ENCODE peak calls at places on chromosomes 13 and 19, in eight cellular contexts. W, L, F, X, T, A, J and P are unnamed samples. For H3K9me3, the result is how much of the 10 kb centered on the place peaks cover.

GRCh38 chr19:52492201-52492960 is 35.1 kb upstream of the ZNF808 start:
- DNase-seq in X (no peak), J (no peak), L (no peak), A (no peak), F (no peak), T (no peak), W (peak), P (no peak)

GRCh38 chr13:109816112-109816978 is 30.0 kb upstream of the IRS2 start:
- DNase-seq in T (no peak), X (no peak), A (peak), L (no peak), J (no peak), F (no peak), W (no peak), P (peak)

GRCh38 chr19:40403262-40403984 is 9.8 kb downstream of the PRX start:
- DNase-seq in F (peak), J (peak), X (peak), W (peak), L (peak), T (peak), A (peak), P (peak)

GRCh38 chr13:25420161-25420560 is 48.4 kb downstream of the ATP8A2 start:
- DNase-seq in A (no peak), F (no peak), L (no peak), W (no peak), T (no peak), J (no peak), X (no peak), P (no peak)

GRCh38 chr19:35792888-35793287 is 17.5 kb downstream of the ARHGAP33 start:
- DNase-seq in A (no peak), L (no peak), W (no peak), X (no peak), J (no peak), F (no peak), T (no peak), P (no peak)

GRCh38 chr13:60260440-60260839 is 96.7 kb upstream of the DIAPH3 start:
- DNase-seq in A (no peak), W (no peak), L (no peak), J (no peak), F (no peak), T (no peak), X (no peak), P (no peak)

GRCh38 chr13:48660356-48661076 is 6.8 kb downstream of the CYSLTR2 start:
- DNase-seq in W (peak), T (no peak), L (no peak), J (no peak), X (no peak), F (no peak), A (no peak), P (no peak)

GRCh38 chr19:6838062-6838655 is 49.2 kb upstream of the ADGRE1 start:
- DNase-seq in F (no peak), W (no peak), T (no peak), A (no peak), X (no peak), J (no peak), L (no peak), P (no peak)

GRCh38 chr13:104694397-104694796 is 1628.2 kb upstream of the SLC10A2 start:
- DNase-seq in X (no peak), F (no peak), A (no peak), W (no peak), L (no peak), T (peak), J (no peak), P (no peak)

GRCh38 chr19:5926641-5927438 is 12.8 kb downstream of the CAPS start:
- DNase-seq in A (no peak), X (no peak), T (peak), L (no peak), J (peak), W (no peak), F (no peak), P (no peak)

GRCh38 chr19:10418281-10419199 is 1.8 kb upstream of the PDE4A start:
- DNase-seq in W (peak), A (no peak), L (no peak), J (no peak), X (no peak), F (peak), T (peak), P (peak)

GRCh38 chr13:79901336-79901735 is 420.4 kb downstream of the NDFIP2 start:
- DNase-seq in L (no peak), T (peak), J (no peak), A (no peak), W (no peak), F (no peak), X (no peak), P (no peak)

GRCh38 chr13:21884965-21885567 is 214.2 kb downstream of the FGF9 start:
- DNase-seq in L (no peak), A (no peak), F (no peak), T (no peak), J (no peak), W (peak), X (no peak), P (no peak)

GRCh38 chr19:17332677-17333581 is 1.7 kb downstream of the ANO8 start:
- DNase-seq in L (peak), J (no peak), F (peak), A (peak), W (peak), T (peak), X (no peak), P (peak)

GRCh38 chr19:54218960-54219661 is 3.7 kb downstream of the LILRB3 start:
- DNase-seq in T (no peak), W (no peak), F (no peak), A (no peak), J (no peak), X (no peak), L (peak), P (no peak)

GRCh38 chr13:34734932-34735331 is 207.1 kb upstream of the NBEA start:
- DNase-seq in A (no peak), J (no peak), F (no peak), L (no peak), W (no peak), X (no peak), T (no peak), P (no peak)

GRCh38 chr19:48867119-48867921 is 1.1 kb downstream of the PLEKHA4 start:
- DNase-seq in X (no peak), T (peak), L (no peak), A (peak), W (no peak), J (no peak), F (no peak), P (no peak)

GRCh38 chr13:48233886-48234488 is 981 bp downstream of the ITM2B start:
- DNase-seq in J (no peak), X (no peak), L (no peak), F (peak), T (peak), W (no peak), A (peak), P (no peak)

GRCh38 chr13:27920677-27921420 is 1.0 kb downstream of the PDX1 start:
- DNase-seq in J (no peak), X (no peak), L (no peak), A (peak), F (no peak), T (peak), W (peak), P (peak)

GRCh38 chr19:53873451-53874383 is 6.0 kb downstream of the MYADM start:
- DNase-seq in A (no peak), X (no peak), T (no peak), F (no peak), W (no peak), L (peak), J (no peak), P (no peak)

GRCh38 chr19:46299004-46299509 is 2.2 kb downstream of the HIF3A start:
- DNase-seq in J (peak), T (peak), F (peak), X (no peak), L (peak), W (peak), A (peak), P (peak)

GRCh38 chr19:30046522-30046921 is 104.5 kb downstream of the URI1 start:
- DNase-seq in F (peak), W (no peak), A (no peak), J (no peak), T (no peak), L (no peak), X (no peak), P (no peak)

GRCh38 chr19:47274071-47274890 is at the start of gene INAFM1:
- DNase-seq in A (peak), W (peak), J (peak), F (peak), T (peak), L (peak), X (peak), P (peak)

GRCh38 chr19:33795370-33796163 is 1.1 kb upstream of the KCTD15 start:
- DNase-seq in J (peak), L (peak), W (peak), A (peak), T (peak), F (peak), X (no peak), P (peak)

GRCh38 chr19:32040246-32040645 is 305.2 kb upstream of the ZNF507 start:
- DNase-seq in L (no peak), T (no peak), A (no peak), F (no peak), J (no peak), W (peak), X (no peak), P (no peak)

GRCh38 chr19:32039446-32039845 is 306.0 kb upstream of the ZNF507 start:
- DNase-seq in X (no peak), T (no peak), W (no peak), L (no peak), A (no peak), F (no peak), J (no peak), P (no peak)

GRCh38 chr19:32037998-32038732 is 307.2 kb upstream of the ZNF507 start:
- DNase-seq in L (no peak), X (no peak), W (no peak), A (no peak), T (no peak), J (no peak), F (no peak), P (no peak)

DNA sequence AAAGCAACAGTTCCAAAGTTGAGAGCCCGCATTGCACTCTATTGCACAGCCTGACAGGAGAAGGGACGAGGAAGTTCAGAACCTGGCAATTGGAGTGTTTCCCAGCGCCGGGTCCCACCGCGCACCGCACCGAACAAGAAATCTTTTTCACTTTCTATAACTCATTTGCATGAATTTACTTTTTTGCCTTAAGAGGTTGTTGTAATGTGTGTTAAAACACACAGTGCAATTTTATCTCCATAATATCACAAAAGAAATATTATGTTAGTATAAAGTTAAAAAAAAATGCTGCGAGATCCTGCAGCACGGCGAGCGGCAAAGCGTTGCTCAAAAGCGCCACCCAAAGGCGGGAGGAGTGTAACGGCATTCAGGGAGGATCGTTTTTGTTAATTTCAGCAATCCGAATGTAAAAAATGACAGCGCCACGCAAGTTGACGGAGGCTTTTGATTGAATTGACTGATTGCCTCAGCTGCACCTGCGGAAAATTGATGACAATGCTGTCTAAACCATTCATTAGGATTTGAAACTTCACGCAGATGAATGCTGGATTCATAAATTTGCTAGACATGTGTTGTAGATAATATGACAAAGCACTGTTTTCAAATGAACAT is 303.6 kb upstream of the ZNF507 start:
- DNase-seq in W (peak), L (no peak), J (peak), T (peak), X (no peak), A (peak), F (peak), P (peak)
- H3K4me3 ChIP-seq in W (peak), L (peak), J (peak), T (peak), X (peak), A (no peak), F (no peak), P (peak)

GRCh38 chr13:112179421-112179820 is 112.5 kb downstream of the SOX1 start:
- DNase-seq in X (no peak), F (no peak), T (no peak), J (no peak), W (no peak), A (no peak), L (no peak), P (no peak)

GRCh38 chr13:112178769-112179168 is 111.8 kb downstream of the SOX1 start:
- DNase-seq in X (no peak), L (peak), A (no peak), F (no peak), J (no peak), W (no peak), T (no peak), P (no peak)

GRCh38 chr13:112176746-112177119 is 109.8 kb downstream of the SOX1 start:
- DNase-seq in T (no peak), A (no peak), J (no peak), X (no peak), L (no peak), F (no peak), W (no peak), P (no peak)

GRCh38 chr13:112177459-112177858 is 110.5 kb downstream of the SOX1 start:
- DNase-seq in W (no peak), T (no peak), L (no peak), A (peak), F (no peak), J (no peak), X (no peak), P (no peak)

DNA sequence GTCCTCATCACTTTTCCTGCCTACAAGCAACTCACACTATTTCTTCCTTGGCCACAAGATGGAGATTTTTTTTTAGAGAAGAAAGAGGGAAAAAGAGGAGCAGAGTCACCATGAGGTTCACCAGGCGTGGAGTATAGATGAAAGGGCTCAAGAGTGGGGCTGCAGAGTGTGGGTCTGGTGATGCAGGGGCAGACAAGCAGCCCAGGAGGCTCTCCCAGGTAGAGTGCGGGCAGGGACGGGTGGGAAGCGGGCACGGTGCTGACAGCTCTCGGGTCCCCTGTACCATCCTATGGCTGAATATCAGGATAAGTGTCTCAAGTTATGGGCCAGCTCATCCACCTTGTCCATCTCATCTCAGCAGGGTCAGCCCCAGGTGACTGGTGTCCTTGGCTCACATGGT is 110.9 kb downstream of the SOX1 start:
- DNase-seq in T (no peak), F (no peak), X (no peak), A (no peak), J (no peak), W (no peak), L (no peak), P (no peak)
- H3K9me3 ChIP-seq in T (under half), F (under half), X (under half), A (under half), J (under half), W (under half), L (under half), P (under half)

GRCh38 chr13:99258210-99258860 is at the start of gene GPR18:
- DNase-seq in F (no peak), X (no peak), T (no peak), A (peak), J (no peak), L (no peak), W (no peak), P (no peak)

GRCh38 chr13:99256709-99257108 is 1.5 kb downstream of the GPR18 start:
- DNase-seq in T (peak), W (no peak), J (no peak), A (no peak), L (no peak), F (no peak), X (no peak), P (no peak)

GRCh38 chr13:99258946-99259345 is 767 bp upstream of the GPR18 start:
- DNase-seq in X (no peak), W (no peak), J (no peak), F (no peak), T (no peak), L (no peak), A (no peak), P (no peak)

GRCh38 chr13:99256283-99256682 is 1.9 kb downstream of the GPR18 start:
- DNase-seq in W (no peak), J (no peak), L (no peak), A (no peak), X (no peak), T (no peak), F (no peak), P (no peak)

GRCh38 chr13:99257291-99257690 is 888 bp downstream of the GPR18 start:
- DNase-seq in X (no peak), L (no peak), A (no peak), W (no peak), T (no peak), J (no peak), F (no peak), P (no peak)
- H3K4me3 ChIP-seq in X (no peak), L (no peak), A (no peak), W (no peak), T (no peak), J (no peak), F (no peak), P (no peak)

DNA sequence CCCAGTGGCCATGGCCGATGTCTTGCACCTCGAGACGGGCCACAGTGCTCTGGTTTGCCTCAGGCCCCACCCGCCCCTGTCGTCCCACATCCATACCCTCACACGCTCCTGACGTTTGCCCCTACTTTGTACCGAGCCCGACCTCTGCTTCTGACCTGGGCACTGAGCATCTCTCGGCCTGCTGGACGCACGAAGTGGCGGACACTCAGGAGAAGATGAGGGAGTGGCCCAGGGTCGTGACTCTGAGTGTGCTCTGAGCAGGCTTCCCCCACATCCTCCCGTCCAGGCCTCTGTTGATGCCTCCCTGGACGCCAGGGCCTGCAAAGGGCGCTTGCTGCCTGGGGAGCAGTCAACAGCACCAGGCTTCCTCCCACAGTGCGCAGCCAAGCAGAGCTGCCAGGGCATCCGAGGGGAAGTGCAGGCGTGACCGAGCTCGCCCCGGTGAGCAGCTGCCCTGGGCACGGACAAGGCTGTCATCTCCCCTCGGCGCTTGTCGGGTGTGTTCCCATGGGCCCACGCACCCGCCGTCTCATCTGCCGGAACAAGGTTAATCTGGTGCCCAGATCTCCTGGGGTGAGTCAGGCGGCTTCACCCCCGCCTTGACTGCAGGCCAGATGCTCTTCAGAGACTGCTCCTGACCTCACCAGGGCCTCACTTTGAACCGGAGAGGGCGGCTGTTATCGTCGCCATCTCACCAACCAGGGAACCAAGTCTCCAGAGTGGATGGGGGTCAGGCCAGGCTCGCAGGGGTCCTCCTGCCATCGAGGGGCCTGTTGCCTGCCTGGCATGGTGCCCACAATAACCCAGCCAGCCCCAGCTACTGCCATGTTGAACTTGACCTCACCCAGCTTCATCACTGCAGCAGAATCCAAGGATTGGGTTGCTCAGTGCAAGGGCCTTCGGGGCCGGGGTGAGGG is 27.2 kb downstream of the COMP start:
- DNase-seq in J (no peak), T (no peak), W (no peak), L (no peak), F (no peak), X (no peak), A (no peak), P (peak)
- H3K9me3 ChIP-seq in J (under half), T (under half), W (under half), L (under half), F (under half), X (under half), A (under half), P (under half)

GRCh38 chr19:1262687-1263123 is 6.4 kb upstream of the CIRBP start:
- DNase-seq in T (peak), L (no peak), X (no peak), J (no peak), W (no peak), F (no peak), A (no peak), P (peak)
- H3K4me3 ChIP-seq in T (no peak), L (no peak), X (peak), J (peak), W (no peak), F (peak), A (peak), P (peak)

GRCh38 chr19:37160153-37160552 is 12.3 kb downstream of the ZNF585A start:
- DNase-seq in X (no peak), A (no peak), W (no peak), J (no peak), T (no peak), L (no peak), F (no peak), P (no peak)

DNA sequence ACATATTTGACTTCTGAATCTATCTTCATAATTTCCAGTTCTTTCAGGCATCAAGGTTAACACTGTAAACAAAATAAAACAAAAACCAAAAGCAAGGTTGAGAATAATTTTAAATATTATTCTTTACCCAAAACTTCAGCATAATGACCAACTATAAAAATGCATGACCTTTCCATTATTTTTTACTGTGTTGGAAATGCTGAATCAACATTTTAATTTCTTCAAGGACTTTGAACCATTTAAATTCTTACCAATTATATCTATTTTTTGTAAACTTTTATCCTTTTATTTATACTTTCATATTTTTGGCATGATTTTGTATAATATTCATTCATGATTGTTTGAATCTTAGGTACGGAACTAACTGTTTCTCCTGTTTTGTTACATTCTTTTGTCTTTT is 6.9 kb downstream of the ZNF585A start:
- DNase-seq in L (no peak), J (no peak), X (no peak), F (no peak), A (no peak), W (no peak), T (no peak), P (no peak)
- H3K9me3 ChIP-seq in L (under half), J (half or more), X (half or more), F (under half), A (under half), W (under half), T (half or more), P (under half)